ENCODE peak calls at places on chromosomes 4 and X, in nine cellular contexts. X is right lobe of liver, W is Peyer's patch, R is tibial artery, P is psoas muscle, T is ovary, Y is PC-9, F is spleen, O is SK-N-SH. Q is an unnamed sample.

GRCh38 chr4:6610856-6611430 is 29.5 kb upstream of the MRFAP1 start:
- DNase-seq in X (no peak), W (peak; percentile 5), R (no peak), P (no peak), T (no peak), Y (no peak), F (no peak), O (no peak), Q (no peak)

GRCh38 chr4:88060431-88060830 is 53.0 kb downstream of the PKD2 start:
- DNase-seq in X (no peak), W (no peak), R (no peak), P (no peak), T (no peak), Y (no peak), F (no peak), O (no peak), Q (no peak)

GRCh38 chrX:3651272-3651671 is 62.2 kb downstream of the PRKX start:
- DNase-seq in X (no peak), W (no peak), R (no peak), P (no peak), T (no peak), Y (no peak), F (no peak), O (peak; percentile 38), Q (peak; percentile 4)

GRCh38 chr4:90112715-90113114 is 14.5 kb upstream of the CCSER1 start:
- DNase-seq in X (no peak), W (no peak), R (no peak), P (no peak), T (no peak), Y (no peak), F (no peak), O (no peak), Q (no peak)

GRCh38 chr4:8311096-8312068 is 41.8 kb downstream of the HTRA3 start:
- DNase-seq in X (peak; percentile 24), W (no peak), R (peak; percentile 54), P (no peak), T (no peak), Y (no peak), F (peak; percentile 41), O (no peak), Q (no peak)

GRCh38 chr4:116480486-116480990 is 604.8 kb downstream of the TRAM1L1 start:
- DNase-seq in X (no peak), W (no peak), R (no peak), P (no peak), T (no peak), Y (no peak), F (no peak), O (no peak), Q (no peak)

GRCh38 chrX:24475480-24475879 is 10.4 kb downstream of the PDK3 start:
- DNase-seq in X (no peak), W (no peak), R (no peak), P (no peak), T (no peak), Y (no peak), F (no peak), O (no peak), Q (no peak)

GRCh38 chrX:103157511-103158316 is 57.2 kb upstream of the BEX4 start:
- DNase-seq in X (no peak), W (no peak), R (no peak), P (no peak), T (no peak), Y (no peak), F (no peak), O (peak; percentile 46), Q (no peak)

GRCh38 chr4:116489739-116490138 is 595.6 kb downstream of the TRAM1L1 start:
- DNase-seq in X (no peak), W (no peak), R (no peak), P (no peak), T (no peak), Y (no peak), F (no peak), O (no peak), Q (no peak)

GRCh38 chr4:181619651-181620050 is 623.6 kb upstream of the TENM3 start:
- DNase-seq in X (no peak), W (no peak), R (no peak), P (no peak), T (no peak), Y (no peak), F (no peak), O (no peak), Q (no peak)

GRCh38 chrX:22278375-22278774 is 5.7 kb downstream of the CBLL2 start:
- DNase-seq in X (no peak), W (no peak), R (no peak), P (no peak), T (no peak), Y (no peak), F (no peak), O (no peak), Q (no peak)

GRCh38 chrX:29858714-29859113 is 356.6 kb upstream of the MAGEB2 start:
- DNase-seq in X (no peak), W (no peak), R (no peak), P (no peak), T (no peak), Y (no peak), F (no peak), O (no peak), Q (no peak)

GRCh38 chrX:23784487-23785301 is 1.7 kb downstream of the SAT1 start:
- DNase-seq in X (no peak), W (no peak), R (no peak), P (no peak), T (no peak), Y (peak; percentile 79), F (no peak), O (no peak), Q (peak; percentile 57)

GRCh38 chr4:122728781-122729330 is 3.6 kb upstream of the BBS12 start:
- DNase-seq in X (no peak), W (no peak), R (no peak), P (no peak), T (no peak), Y (no peak), F (no peak), O (no peak), Q (no peak)

GRCh38 chrX:125627676-125628075 is 308.0 kb downstream of the TEX13C start:
- DNase-seq in X (no peak), W (no peak), R (no peak), P (no peak), T (no peak), Y (no peak), F (no peak), O (no peak), Q (no peak)

GRCh38 chr4:103008875-103009729 is 10.4 kb downstream of the SLC9B1 start:
- DNase-seq in X (no peak), W (no peak), R (no peak), P (no peak), T (no peak), Y (peak; percentile 52), F (no peak), O (peak; percentile 54), Q (peak; percentile 52)

GRCh38 chr4:103011378-103012025 is 8.0 kb downstream of the SLC9B1 start:
- DNase-seq in X (no peak), W (peak; percentile 74), R (no peak), P (no peak), T (peak; percentile 21), Y (peak; percentile 64), F (no peak), O (no peak), Q (peak; percentile 45)

GRCh38 chr4:103010827-103011226 is 8.7 kb downstream of the SLC9B1 start:
- DNase-seq in X (no peak), W (no peak), R (no peak), P (no peak), T (no peak), Y (no peak), F (no peak), O (no peak), Q (no peak)

GRCh38 chr4:103012594-103012993 is 6.9 kb downstream of the SLC9B1 start:
- DNase-seq in X (no peak), W (no peak), R (no peak), P (no peak), T (no peak), Y (no peak), F (no peak), O (no peak), Q (no peak)

GRCh38 chr4:103012085-103012484 is 7.4 kb downstream of the SLC9B1 start:
- DNase-seq in X (no peak), W (no peak), R (no peak), P (no peak), T (no peak), Y (no peak), F (no peak), O (no peak), Q (no peak)
- H3K27ac ChIP-seq in X (peak overlapping the region; percentile 38), W (peak overlapping the region; percentile 91), R (peak overlapping the region; percentile 43), P (peak overlapping the region; percentile 13), T (peak overlapping the region; percentile 63), Y (no peak overlapping the region), F (no peak overlapping the region), O (no peak overlapping the region), Q (no peak overlapping the region)

GRCh38 chrX:17878028-17878670 is 17.1 kb upstream of the RAI2 start:
- DNase-seq in X (no peak), W (no peak), R (no peak), P (no peak), T (no peak), Y (no peak), F (no peak), O (no peak), Q (no peak)

DNA sequence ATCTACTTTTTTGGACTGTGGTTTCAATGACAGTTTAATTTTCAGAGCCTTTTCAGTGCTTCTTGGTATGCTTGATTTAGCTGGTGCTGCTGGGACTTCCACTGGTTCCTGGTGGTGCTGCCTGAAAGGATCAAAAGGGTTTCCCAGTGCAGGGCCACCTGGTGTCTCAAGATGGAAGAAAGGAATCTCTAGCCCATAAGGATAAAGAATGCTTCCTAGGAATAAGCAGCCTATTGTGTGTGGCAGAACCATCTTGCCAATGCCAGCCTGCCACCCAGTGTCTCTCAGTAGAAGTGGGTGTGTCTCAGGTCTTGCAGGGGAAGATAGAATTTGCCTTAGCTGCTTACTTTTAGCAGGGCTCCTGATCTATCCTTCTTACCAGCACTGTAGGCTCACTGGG is 15.0 kb upstream of the RAI2 start:
- DNase-seq in X (no peak), W (no peak), R (no peak), P (no peak), T (no peak), Y (no peak), F (no peak), O (no peak), Q (no peak)
- TF ChIP-seq CTCF in X (no peak), W (no peak), R (no peak), P (no peak), T (no peak), Y (no peak), F (no peak), O (no peak), Q (no peak)

DNA sequence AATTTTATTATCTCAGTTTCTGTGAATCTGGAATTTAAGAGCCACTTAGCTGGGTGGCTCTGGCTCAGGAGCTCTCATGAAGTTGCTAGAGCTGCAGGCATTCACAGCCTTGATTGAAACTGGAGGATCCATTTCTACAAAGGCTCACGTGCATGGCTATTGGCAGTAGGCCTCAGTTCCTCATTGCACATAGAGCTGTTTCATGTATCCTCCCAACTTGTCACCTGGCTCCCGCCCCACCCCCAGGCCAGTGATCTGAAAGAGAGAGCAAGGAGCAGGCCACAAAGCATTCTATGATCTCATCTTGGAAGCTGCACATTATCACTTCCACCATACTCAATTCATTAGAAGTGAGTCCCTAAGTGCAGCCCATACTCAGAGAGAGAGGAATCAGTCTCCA is 18.5 kb upstream of the AP1AR start:
- DNase-seq in X (no peak), W (peak; percentile 59), R (no peak), P (no peak), T (no peak), Y (no peak), F (no peak), O (no peak), Q (no peak)
- H3K27ac ChIP-seq in X (no peak overlapping the region), W (no peak overlapping the region), R (no peak overlapping the region), P (no peak overlapping the region), T (no peak overlapping the region), Y (no peak overlapping the region), F (no peak overlapping the region), O (no peak overlapping the region), Q (peak overlapping the region; percentile 24)

GRCh38 chr4:121696641-121697461 is at the start of gene ANXA5:
- DNase-seq in X (peak; percentile 92), W (peak; percentile 93), R (peak; percentile 95), P (peak; percentile 92), T (peak; percentile 90), Y (peak; percentile 69), F (peak; percentile 96), O (peak; percentile 93), Q (peak; percentile 84)
- TF ChIP-seq CTCF in X (peak; percentile 32), W (no peak), R (peak; percentile 14), P (peak; percentile 39), T (no peak), Y (peak; percentile 32), F (no peak), O (peak; percentile 49), Q (peak; percentile 49)

Q was measured in RWPE1.